ENCODE peak calls at places on chromosomes 16 and 17, in eight cellular contexts. One of them, this sample, is unnamed.

GRCh38 chr16:46894011-46894672 is 10.0 kb downstream of the GPT2 start:
- DNase-seq in NCI-H510A treated with DMSO at 0.1 percent for 48 hours: no peak
- DNase-seq in choroid plexus epithelial cell: peak
- DNase-seq in EL: no peak
- DNase-seq in activated naive CD4-positive, alpha-beta T cell: no peak
- DNase-seq in DMS79 treated with DMSO at 0.1 percent for 48 hours: no peak
- DNase-seq in Daoy: no peak
- DNase-seq in ACHN: no peak
- DNase-seq in this sample: no peak

GRCh38 chr16:1095450-1096163 is 437 bp downstream of the C1QTNF8 start:
- DNase-seq in NCI-H510A treated with DMSO at 0.1 percent for 48 hours: no peak
- DNase-seq in choroid plexus epithelial cell: no peak
- DNase-seq in EL: no peak
- DNase-seq in activated naive CD4-positive, alpha-beta T cell: no peak
- DNase-seq in DMS79 treated with DMSO at 0.1 percent for 48 hours: no peak
- DNase-seq in Daoy: no peak
- DNase-seq in ACHN: no peak
- DNase-seq in this sample: no peak

GRCh38 chr17:43878260-43879082 is 28.9 kb downstream of the MPP2 start:
- DNase-seq in NCI-H510A treated with DMSO at 0.1 percent for 48 hours: peak
- DNase-seq in choroid plexus epithelial cell: peak
- DNase-seq in EL: peak
- DNase-seq in activated naive CD4-positive, alpha-beta T cell: peak
- DNase-seq in DMS79 treated with DMSO at 0.1 percent for 48 hours: peak
- DNase-seq in Daoy: peak
- DNase-seq in ACHN: peak
- DNase-seq in this sample: peak

GRCh38 chr16:58409316-58409973 is 17.2 kb downstream of the GINS3 start:
- DNase-seq in NCI-H510A treated with DMSO at 0.1 percent for 48 hours: no peak
- DNase-seq in choroid plexus epithelial cell: peak
- DNase-seq in EL: no peak
- DNase-seq in activated naive CD4-positive, alpha-beta T cell: no peak
- DNase-seq in DMS79 treated with DMSO at 0.1 percent for 48 hours: no peak
- DNase-seq in Daoy: peak
- DNase-seq in ACHN: no peak
- DNase-seq in this sample: no peak

GRCh38 chr16:76913046-76913445 is 277.9 kb upstream of the MON1B start:
- DNase-seq in NCI-H510A treated with DMSO at 0.1 percent for 48 hours: no peak
- DNase-seq in choroid plexus epithelial cell: no peak
- DNase-seq in EL: no peak
- DNase-seq in activated naive CD4-positive, alpha-beta T cell: no peak
- DNase-seq in DMS79 treated with DMSO at 0.1 percent for 48 hours: no peak
- DNase-seq in Daoy: peak
- DNase-seq in ACHN: no peak
- DNase-seq in this sample: no peak

GRCh38 chr16:88888057-88888777 is 21.8 kb upstream of the PABPN1L start:
- DNase-seq in NCI-H510A treated with DMSO at 0.1 percent for 48 hours: no peak
- DNase-seq in choroid plexus epithelial cell: no peak
- DNase-seq in EL: no peak
- DNase-seq in activated naive CD4-positive, alpha-beta T cell: no peak
- DNase-seq in DMS79 treated with DMSO at 0.1 percent for 48 hours: no peak
- DNase-seq in Daoy: no peak
- DNase-seq in ACHN: no peak
- DNase-seq in this sample: no peak

GRCh38 chr17:9843152-9844010 is 17.7 kb downstream of the GLP2R start:
- DNase-seq in NCI-H510A treated with DMSO at 0.1 percent for 48 hours: no peak
- DNase-seq in choroid plexus epithelial cell: peak
- DNase-seq in EL: no peak
- DNase-seq in activated naive CD4-positive, alpha-beta T cell: no peak
- DNase-seq in DMS79 treated with DMSO at 0.1 percent for 48 hours: no peak
- DNase-seq in Daoy: no peak
- DNase-seq in ACHN: no peak
- DNase-seq in this sample: no peak

GRCh38 chr16:84532855-84533486 is 28.5 kb upstream of the MEAK7 start:
- DNase-seq in NCI-H510A treated with DMSO at 0.1 percent for 48 hours: no peak
- DNase-seq in choroid plexus epithelial cell: peak
- DNase-seq in EL: peak
- DNase-seq in activated naive CD4-positive, alpha-beta T cell: no peak
- DNase-seq in DMS79 treated with DMSO at 0.1 percent for 48 hours: no peak
- DNase-seq in Daoy: no peak
- DNase-seq in ACHN: peak
- DNase-seq in this sample: no peak

GRCh38 chr17:42009170-42009569 is 8.1 kb downstream of the DNAJC7 start:
- DNase-seq in NCI-H510A treated with DMSO at 0.1 percent for 48 hours: no peak
- DNase-seq in choroid plexus epithelial cell: peak
- DNase-seq in EL: no peak
- DNase-seq in activated naive CD4-positive, alpha-beta T cell: no peak
- DNase-seq in DMS79 treated with DMSO at 0.1 percent for 48 hours: no peak
- DNase-seq in Daoy: no peak
- DNase-seq in ACHN: no peak
- DNase-seq in this sample: no peak

GRCh38 chr17:77264617-77265230 is 124.0 kb downstream of the SEC14L1 start:
- DNase-seq in NCI-H510A treated with DMSO at 0.1 percent for 48 hours: peak
- DNase-seq in choroid plexus epithelial cell: no peak
- DNase-seq in EL: no peak
- DNase-seq in activated naive CD4-positive, alpha-beta T cell: no peak
- DNase-seq in DMS79 treated with DMSO at 0.1 percent for 48 hours: peak
- DNase-seq in Daoy: no peak
- DNase-seq in ACHN: no peak
- DNase-seq in this sample: no peak

GRCh38 chr17:72053069-72053846 is 67.6 kb upstream of the SOX9 start:
- DNase-seq in NCI-H510A treated with DMSO at 0.1 percent for 48 hours: no peak
- DNase-seq in choroid plexus epithelial cell: no peak
- DNase-seq in EL: no peak
- DNase-seq in activated naive CD4-positive, alpha-beta T cell: no peak
- DNase-seq in DMS79 treated with DMSO at 0.1 percent for 48 hours: no peak
- DNase-seq in Daoy: no peak
- DNase-seq in ACHN: no peak
- DNase-seq in this sample: no peak

GRCh38 chr16:30457743-30458560 is 12.3 kb upstream of the SEPHS2 start:
- DNase-seq in NCI-H510A treated with DMSO at 0.1 percent for 48 hours: no peak
- DNase-seq in choroid plexus epithelial cell: no peak
- DNase-seq in EL: no peak
- DNase-seq in activated naive CD4-positive, alpha-beta T cell: no peak
- DNase-seq in DMS79 treated with DMSO at 0.1 percent for 48 hours: no peak
- DNase-seq in Daoy: no peak
- DNase-seq in ACHN: no peak
- DNase-seq in this sample: no peak

GRCh38 chr16:49622084-49622390 is 233.9 kb downstream of the ZNF423 start:
- DNase-seq in NCI-H510A treated with DMSO at 0.1 percent for 48 hours: no peak
- DNase-seq in choroid plexus epithelial cell: no peak
- DNase-seq in EL: no peak
- DNase-seq in activated naive CD4-positive, alpha-beta T cell: no peak
- DNase-seq in DMS79 treated with DMSO at 0.1 percent for 48 hours: no peak
- DNase-seq in Daoy: no peak
- DNase-seq in ACHN: no peak
- DNase-seq in this sample: no peak

GRCh38 chr17:49633762-49634486 is 44.0 kb downstream of the SPOP start:
- DNase-seq in NCI-H510A treated with DMSO at 0.1 percent for 48 hours: no peak
- DNase-seq in choroid plexus epithelial cell: no peak
- DNase-seq in EL: no peak
- DNase-seq in activated naive CD4-positive, alpha-beta T cell: no peak
- DNase-seq in DMS79 treated with DMSO at 0.1 percent for 48 hours: no peak
- DNase-seq in Daoy: no peak
- DNase-seq in ACHN: no peak
- DNase-seq in this sample: no peak

GRCh38 chr17:19238167-19238505 is 970 bp downstream of the EPN2 start:
- DNase-seq in NCI-H510A treated with DMSO at 0.1 percent for 48 hours: peak
- DNase-seq in choroid plexus epithelial cell: peak
- DNase-seq in EL: peak
- DNase-seq in activated naive CD4-positive, alpha-beta T cell: no peak
- DNase-seq in DMS79 treated with DMSO at 0.1 percent for 48 hours: no peak
- DNase-seq in Daoy: peak
- DNase-seq in ACHN: peak
- DNase-seq in this sample: no peak